ENCODE peak calls at places on chromosomes 6 and 20, in five cellular contexts. P, B, R, F and O are unnamed samples.
A peak's percentile ranks its signal among the peaks of the same experiment; 100 is the strongest.

GRCh38 chr6:20028143-20028542 is 184.1 kb downstream of the MBOAT1 start:
- DNase-seq in B (no peak), R (no peak), P (no peak), F (no peak), O (no peak)

GRCh38 chr6:26543953-26544352 is 5.8 kb downstream of the HMGN4 start:
- DNase-seq in P (no peak), B (no peak), R (no peak), F (no peak), O (no peak)

GRCh38 chr20:53579581-53580375 is 13.9 kb downstream of the ZNF217 start:
- DNase-seq in F (no peak), P (no peak), R (peak; percentile 33), B (peak; percentile 68), O (no peak)

GRCh38 chr20:54284928-54285704 is 77.2 kb downstream of the PFDN4 start:
- DNase-seq in B (no peak), R (no peak), P (no peak), F (no peak), O (no peak)

GRCh38 chr6:157054531-157054979 is 268.8 kb downstream of the TMEM242 start:
- DNase-seq in B (no peak), R (no peak), F (no peak), P (no peak), O (no peak)

GRCh38 chr20:11895832-11896484 is 21.7 kb upstream of the BTBD3 start:
- DNase-seq in R (no peak), P (no peak), F (no peak), B (no peak), O (no peak)

GRCh38 chr20:50762435-50763201 is 31.2 kb downstream of the PARD6B start:
- DNase-seq in R (no peak), B (no peak), P (no peak), F (no peak), O (no peak)

GRCh38 chr6:125271486-125272159 is 30.1 kb downstream of the HDDC2 start:
- DNase-seq in R (no peak), P (no peak), F (no peak), B (no peak), O (no peak)

GRCh38 chr6:168823397-168824020 is 382.5 kb downstream of the SMOC2 start:
- DNase-seq in R (no peak), F (no peak), B (no peak), P (no peak), O (no peak)

GRCh38 chr6:33667776-33668175 is 43.7 kb downstream of the UQCC2 start:
- DNase-seq in F (no peak), R (no peak), P (no peak), B (no peak), O (no peak)

GRCh38 chr20:5511505-5511904 is 194.8 kb upstream of the PROKR2 start:
- DNase-seq in R (no peak), P (no peak), F (no peak), B (no peak), O (no peak)

GRCh38 chr20:36311854-36312723 is 6.0 kb downstream of the DLGAP4 start:
- DNase-seq in R (no peak), F (no peak), B (no peak), P (no peak), O (no peak)

GRCh38 chr6:9523462-9523861 is 891.4 kb downstream of the TFAP2A start:
- DNase-seq in F (peak; percentile 61), R (no peak), B (no peak), P (no peak), O (no peak)

GRCh38 chr20:33229843-33230242 is 6.0 kb upstream of the BPIFA1 start:
- DNase-seq in R (no peak), F (no peak), P (no peak), B (no peak), O (no peak)

GRCh38 chr6:43803783-43804549 is 34.0 kb downstream of the VEGFA start:
- DNase-seq in F (no peak), B (no peak), P (no peak), R (no peak), O (no peak)

GRCh38 chr6:41451515-41452163 is 94.5 kb upstream of the FOXP4 start:
- DNase-seq in B (no peak), F (no peak), P (no peak), R (no peak), O (no peak)

GRCh38 chr6:134534708-134535149 is 216.8 kb upstream of the SGK1 start:
- DNase-seq in P (no peak), F (no peak), R (no peak), B (no peak), O (no peak)